ENCODE peak calls at places on chromosomes 5 and 9, in eight cellular contexts. L, V, Z, P, W, X, J and T are unnamed samples.

GRCh38 chr5:36156619-36157018 is 4.7 kb downstream of the SKP2 start:
- DNase-seq in L (no peak), V (no peak), Z (no peak), P (no peak), W (no peak), X (no peak), J (no peak), T (no peak)

GRCh38 chr5:176532795-176533194 is 4.4 kb downstream of the RNF44 start:
- DNase-seq in L (peak; percentile 3), V (no peak), Z (no peak), P (no peak), W (no peak), X (no peak), J (no peak), T (no peak)

GRCh38 chr5:107808671-107809137 is 138.0 kb upstream of the EFNA5 start:
- DNase-seq in L (no peak), V (no peak), Z (no peak), P (no peak), W (no peak), X (no peak), J (no peak), T (peak; percentile 39)

GRCh38 chr5:54275361-54275760 is 35.0 kb downstream of the ARL15 start:
- DNase-seq in L (no peak), V (no peak), Z (no peak), P (no peak), W (no peak), X (no peak), J (no peak), T (no peak)

GRCh38 chr5:31285025-31285424 is 91.5 kb downstream of the CDH6 start:
- DNase-seq in L (no peak), V (no peak), Z (no peak), P (no peak), W (no peak), X (no peak), J (no peak), T (no peak)

GRCh38 chr5:66617223-66617861 is 21.1 kb downstream of the MAST4 start:
- DNase-seq in L (no peak), V (no peak), Z (no peak), P (no peak), W (no peak), X (no peak), J (no peak), T (no peak)

GRCh38 chr5:78628260-78629024 is 20.1 kb downstream of the LHFPL2 start:
- DNase-seq in L (no peak), V (no peak), Z (no peak), P (no peak), W (no peak), X (no peak), J (no peak), T (no peak)

GRCh38 chr5:12071455-12071854 is 167.2 kb upstream of the CTNND2 start:
- DNase-seq in L (no peak), V (no peak), Z (no peak), P (no peak), W (no peak), X (no peak), J (no peak), T (no peak)

GRCh38 chr5:125412051-125412560 is 665.7 kb upstream of the ZNF608 start:
- DNase-seq in L (peak; percentile 53), V (peak; percentile 44), Z (no peak), P (peak; percentile 59), W (peak; percentile 59), X (no peak), J (no peak), T (no peak)

GRCh38 chr5:134143431-134143830 is 28.9 kb downstream of the TCF7 start:
- DNase-seq in L (no peak), V (no peak), Z (no peak), P (no peak), W (peak; percentile 14), X (peak; percentile 19), J (peak; percentile 3), T (no peak)

GRCh38 chr9:129273136-129273895 is 95.3 kb upstream of the IER5L start:
- DNase-seq in L (no peak), V (no peak), Z (no peak), P (no peak), W (peak; percentile 36), X (peak; percentile 33), J (no peak), T (no peak)

GRCh38 chr5:53035868-53036381 is 46.8 kb downstream of the ITGA2 start:
- DNase-seq in L (no peak), V (peak; percentile 27), Z (no peak), P (peak; percentile 38), W (no peak), X (no peak), J (no peak), T (no peak)

GRCh38 chr9:95848764-95849163 is 26.7 kb upstream of the ERCC6L2 start:
- DNase-seq in L (no peak), V (no peak), Z (no peak), P (no peak), W (no peak), X (no peak), J (no peak), T (no peak)

GRCh38 chr5:52989781-52990530 is 804 bp downstream of the ITGA2 start:
- DNase-seq in L (peak; percentile 81), V (peak; percentile 40), Z (no peak), P (peak; percentile 46), W (peak; percentile 70), X (peak; percentile 71), J (peak; percentile 21), T (peak; percentile 52)

GRCh38 chr5:154523704-154524103 is 45.7 kb upstream of the HAND1 start:
- DNase-seq in L (no peak), V (no peak), Z (no peak), P (no peak), W (no peak), X (peak; percentile 55), J (no peak), T (no peak)

GRCh38 chr5:177085985-177086917 is at the start of gene FGFR4:
- DNase-seq in L (no peak), V (peak; percentile 72), Z (peak; percentile 4), P (peak; percentile 92), W (peak; percentile 82), X (peak; percentile 85), J (no peak), T (peak; percentile 88)

GRCh38 chr5:170491479-170491878 is 12.3 kb upstream of the KCNIP1 start:
- DNase-seq in L (peak; percentile 44), V (peak; percentile 97), Z (no peak), P (peak; percentile 23), W (no peak), X (no peak), J (no peak), T (peak; percentile 52)

GRCh38 chr5:115586525-115587146 is 15.6 kb downstream of the TICAM2 start:
- DNase-seq in L (peak; percentile 53), V (peak; percentile 35), Z (no peak), P (no peak), W (no peak), X (no peak), J (no peak), T (peak; percentile 65)

GRCh38 chr5:43309657-43310056 is 3.6 kb downstream of the HMGCS1 start:
- DNase-seq in L (no peak), V (no peak), Z (no peak), P (peak; percentile 54), W (no peak), X (no peak), J (no peak), T (no peak)

GRCh38 chr5:1764606-1764960 is 35.1 kb downstream of the MRPL36 start:
- DNase-seq in L (no peak), V (no peak), Z (no peak), P (no peak), W (peak; percentile 5), X (peak; percentile 48), J (no peak), T (no peak)

GRCh38 chr5:96629774-96630173 is 32.4 kb upstream of the CAST start:
- DNase-seq in L (no peak), V (no peak), Z (no peak), P (peak; percentile 64), W (no peak), X (no peak), J (no peak), T (peak; percentile 60)

GRCh38 chr5:179060116-179061008 is at the start of gene ZNF354C:
- DNase-seq in L (peak; percentile 91), V (no peak), Z (peak; percentile 75), P (peak; percentile 86), W (peak; percentile 93), X (peak; percentile 96), J (peak; percentile 88), T (no peak)

GRCh38 chr9:22307013-22307711 is 139.5 kb upstream of the DMRTA1 start:
- DNase-seq in L (peak; percentile 63), V (peak; percentile 76), Z (no peak), P (peak; percentile 55), W (no peak), X (no peak), J (peak; percentile 0), T (peak; percentile 59)

GRCh38 chr9:98391884-98392283 is 136.4 kb upstream of the TBC1D2 start:
- DNase-seq in L (no peak), V (no peak), Z (no peak), P (no peak), W (no peak), X (no peak), J (no peak), T (no peak)

GRCh38 chr5:72328172-72328571 is 8.0 kb downstream of the PTCD2 start:
- DNase-seq in L (peak; percentile 88), V (peak; percentile 94), Z (no peak), P (no peak), W (no peak), X (no peak), J (no peak), T (no peak)

GRCh38 chr5:115947260-115947659 is 15.0 kb upstream of the LVRN start:
- DNase-seq in L (no peak), V (no peak), Z (no peak), P (no peak), W (no peak), X (no peak), J (no peak), T (no peak)

GRCh38 chr5:107672212-107673105 is 1.7 kb upstream of the EFNA5 start:
- DNase-seq in L (peak; percentile 67), V (peak; percentile 96), Z (no peak), P (peak; percentile 94), W (peak; percentile 93), X (peak; percentile 91), J (peak; percentile 3), T (peak; percentile 89)

GRCh38 chr5:32989815-32990214 is 278.7 kb downstream of the NPR3 start:
- DNase-seq in L (no peak), V (no peak), Z (no peak), P (no peak), W (no peak), X (no peak), J (no peak), T (no peak)